ENCODE peak calls at places on chromosome X, in six cellular contexts. J is K562, V is A549, E is GM12878, H is HepG2, N is NB4. U is an unnamed sample.

GRCh38 chrX:35289952-35290351 is 347.4 kb downstream of the FAM47B start:
- DNase-seq in J (no peak), N (peak; percentile 2), V (no peak), H (no peak), E (no peak), U (no peak)

GRCh38 chrX:53445977-53446376 is 11.8 kb upstream of the HSD17B10 start:
- DNase-seq in V (peak; percentile 53), E (no peak), H (peak; percentile 19), N (peak; percentile 70), J (peak; percentile 49), U (peak; percentile 30)

GRCh38 chrX:155857561-155857960 is 23.6 kb upstream of the VAMP7 start:
- DNase-seq in J (no peak), H (no peak), V (peak; percentile 37), N (peak; percentile 64), E (no peak), U (no peak)

GRCh38 chrX:109537324-109537665 is 651 bp downstream of the NXT2 start:
- DNase-seq in E (no peak), H (peak; percentile 61), V (peak; percentile 64), N (peak; percentile 69), J (no peak), U (no peak)

GRCh38 chrX:77595848-77596247 is 148.7 kb downstream of the FGF16 start:
- DNase-seq in J (no peak), E (no peak), H (no peak), V (no peak), N (no peak), U (no peak)

GRCh38 chrX:68121835-68122234 is 311.5 kb downstream of the OPHN1 start:
- DNase-seq in J (no peak), H (no peak), E (no peak), N (no peak), V (no peak), U (no peak)

GRCh38 chrX:10098235-10098819 is 58.4 kb upstream of the CLCN4 start:
- DNase-seq in V (no peak), H (no peak), E (peak; percentile 51), J (no peak), N (no peak), U (peak; percentile 43)

GRCh38 chrX:84165716-84166115 is 22.3 kb downstream of the RPS6KA6 start:
- DNase-seq in N (no peak), E (no peak), V (no peak), J (no peak), H (no peak), U (no peak)

GRCh38 chrX:53717205-53717604 is 30.7 kb upstream of the HUWE1 start:
- DNase-seq in N (no peak), H (no peak), E (peak; percentile 50), V (no peak), J (no peak), U (no peak)

GRCh38 chrX:19647731-19648588 is 132.7 kb upstream of the MAP3K15 start:
- DNase-seq in E (no peak), V (no peak), N (peak; percentile 9), H (no peak), J (no peak), U (no peak)

GRCh38 chrX:42948723-42949122 is 170.8 kb upstream of the PPP1R2C start:
- DNase-seq in V (no peak), N (no peak), H (no peak), J (no peak), E (no peak), U (peak; percentile 45)

GRCh38 chrX:1778817-1779216 is 164.0 kb downstream of the ASMT start:
- DNase-seq in H (no peak), E (no peak), J (no peak), N (no peak), V (peak; percentile 39), U (no peak)

GRCh38 chrX:43064096-43064495 is 286.1 kb upstream of the PPP1R2C start:
- DNase-seq in H (no peak), E (no peak), V (no peak), N (no peak), J (no peak), U (no peak)

GRCh38 chrX:51851507-51852085 is 41.8 kb upstream of the MAGED1 start:
- DNase-seq in J (no peak), H (peak; percentile 6), E (no peak), N (no peak), V (no peak), U (no peak)

GRCh38 chrX:90026730-90027129 is 105.0 kb downstream of the TGIF2LX start:
- DNase-seq in V (no peak), E (no peak), J (no peak), N (no peak), H (no peak), U (no peak)

GRCh38 chrX:97850911-97851310 is 967.2 kb downstream of the RPA4 start:
- DNase-seq in H (no peak), E (no peak), J (no peak), V (no peak), N (no peak), U (no peak)

GRCh38 chrX:18964026-18964425 is 19.9 kb downstream of the PHKA2 start:
- DNase-seq in J (no peak), V (no peak), H (no peak), E (no peak), N (no peak), U (no peak)

GRCh38 chrX:2514131-2514530 is 13.4 kb upstream of the DHRSX start:
- DNase-seq in J (no peak), E (no peak), H (no peak), V (no peak), N (no peak), U (no peak)

GRCh38 chrX:22424141-22424915 is 151.6 kb downstream of the CBLL2 start:
- DNase-seq in J (no peak), H (no peak), V (no peak), E (no peak), N (no peak), U (peak; percentile 41)
- TF ChIP-seq MYC in J (no peak), H (no peak), V (no peak), E (no peak), N (no peak), U (no peak)

GRCh38 chrX:50206753-50207152 is 2.2 kb downstream of the CCNB3 start:
- DNase-seq in H (no peak), V (peak; percentile 16), E (no peak), N (no peak), J (no peak), U (no peak)

GRCh38 chrX:50202539-50202938 is 1.7 kb upstream of the AKAP4 start:
- DNase-seq in V (no peak), J (no peak), N (no peak), E (no peak), H (no peak), U (peak; percentile 15)

GRCh38 chrX:50200907-50201306 is at the start of gene AKAP4:
- DNase-seq in J (no peak), H (no peak), E (no peak), N (no peak), V (no peak), U (no peak)

DNA sequence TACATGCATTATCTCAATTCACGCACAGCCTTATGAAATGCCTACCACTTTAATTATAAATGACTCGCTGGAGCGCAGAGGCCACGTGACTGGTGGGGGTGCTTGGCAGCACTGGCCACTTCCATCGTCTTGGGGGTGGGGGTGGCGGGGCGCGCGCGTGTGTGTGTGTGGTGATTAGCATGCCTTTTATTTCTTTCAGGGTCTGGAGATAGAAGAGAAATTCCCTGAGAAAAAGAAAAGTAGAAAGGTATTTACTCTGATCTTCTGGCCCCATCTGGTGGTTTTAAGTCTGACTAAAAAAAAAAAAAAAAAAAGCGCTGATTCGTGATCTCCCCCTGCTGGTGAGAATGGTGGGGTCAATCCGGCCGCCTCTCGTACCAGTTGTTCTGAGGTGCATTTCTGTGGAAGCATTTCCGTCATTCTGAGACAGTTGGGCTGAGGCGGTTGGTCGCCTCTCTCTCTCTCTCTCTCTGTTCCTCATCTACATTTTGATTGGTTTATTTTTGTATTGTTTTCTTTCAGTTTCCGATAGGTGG is at the start of gene CCNB3:
- DNase-seq in J (peak; percentile 57), E (peak; percentile 36), H (peak; percentile 33), N (peak; percentile 71), V (peak; percentile 84), U (peak; percentile 75)
- TF ChIP-seq POLR2A in J (no peak), E (no peak), H (no peak), N (no peak), V (peak; percentile 44), U (no peak)

GRCh38 chrX:47380268-47380667 is 9.9 kb downstream of the ZNF157 start:
- DNase-seq in N (no peak), J (no peak), V (no peak), H (peak; percentile 19), E (peak; percentile 47), U (no peak)

GRCh38 chrX:47384502-47384901 is 14.1 kb downstream of the ZNF157 start:
- DNase-seq in J (peak; percentile 39), V (peak; percentile 69), N (peak; percentile 69), H (peak; percentile 64), E (peak; percentile 21), U (peak; percentile 57)
- TF ChIP-seq MYC in J (no peak), V (no peak), N (no peak), H (no peak), E (no peak), U (no peak)

GRCh38 chrX:107776649-107777535 is 641 bp upstream of the NCBP2L start:
- DNase-seq in J (peak; percentile 73), E (peak; percentile 42), N (peak; percentile 88), V (peak; percentile 88), H (peak; percentile 50), U (peak; percentile 87)
- TF ChIP-seq POLR2A in J (no peak), E (no peak), N (no peak), V (no peak), H (no peak), U (no peak)